ENCODE peak calls at places on chromosomes 1 and 21, in ten cellular contexts. Y is neural progenitor cell, D is upper lobe of right lung, R is CD14-positive monocyte, V is fibroblast of the aortic adventitia, W is cardiac fibroblast, N is mesothelial cell of epicardium, B is nephron progenitor cell, J is adrenal gland, P is A549. Q is an unnamed sample.

GRCh38 chr1:232499151-232499550 is 130.8 kb downstream of the SIPA1L2 start:
- DNase-seq in Y (no peak), D (no peak), R (no peak), V (peak), W (no peak), N (no peak), B (no peak), J (no peak), P (no peak), Q (no peak)

GRCh38 chr21:38716088-38716487 is 89.6 kb upstream of the ETS2 start:
- DNase-seq in Y (no peak), D (no peak), R (no peak), V (no peak), W (no peak), N (no peak), B (no peak), J (no peak), P (no peak), Q (no peak)

GRCh38 chr1:33429846-33430750 is 797 bp downstream of the PHC2 start:
- DNase-seq in Y (peak), D (no peak), R (peak), V (no peak), W (peak), N (peak), B (no peak), J (peak), P (peak), Q (peak)

GRCh38 chr21:38913120-38913975 is 107.6 kb downstream of the ETS2 start:
- DNase-seq in Y (peak), D (peak), R (no peak), V (peak), W (peak), N (peak), B (peak), J (peak), P (peak), Q (no peak)

GRCh38 chr1:180933141-180933540 is 20.4 kb downstream of the KIAA1614 start:
- DNase-seq in Y (no peak), D (no peak), R (no peak), V (no peak), W (no peak), N (no peak), B (no peak), J (no peak), P (no peak), Q (no peak)

GRCh38 chr21:42631142-42631541 is 22.3 kb upstream of the PDE9A start:
- DNase-seq in Y (no peak), D (no peak), R (no peak), V (no peak), W (no peak), N (no peak), B (no peak), J (no peak), P (no peak), Q (no peak)

GRCh38 chr21:35824136-35824535 is 236.2 kb downstream of the SETD4 start:
- DNase-seq in Y (no peak), D (no peak), R (no peak), V (no peak), W (no peak), N (no peak), B (no peak), J (no peak), P (no peak), Q (no peak)

GRCh38 chr1:177256153-177256814 is 85.5 kb downstream of the BRINP2 start:
- DNase-seq in Y (peak), D (peak), R (no peak), V (peak), W (peak), N (no peak), B (peak), J (peak), P (peak), Q (peak)

GRCh38 chr1:53410100-53410541 is 49.1 kb upstream of the DMRTB1 start:
- DNase-seq in Y (no peak), D (no peak), R (no peak), V (no peak), W (peak), N (no peak), B (peak), J (no peak), P (no peak), Q (peak)

GRCh38 chr1:50666849-50667248 is 243.6 kb upstream of the DMRTA2 start:
- DNase-seq in Y (no peak), D (no peak), R (no peak), V (no peak), W (no peak), N (no peak), B (no peak), J (no peak), P (no peak), Q (no peak)

GRCh38 chr21:37270576-37271365 is 3.6 kb upstream of the VPS26C start:
- DNase-seq in Y (no peak), D (no peak), R (no peak), V (no peak), W (no peak), N (no peak), B (no peak), J (no peak), P (no peak), Q (no peak)

GRCh38 chr1:174726167-174726879 is 273.4 kb upstream of the CACYBP start:
- DNase-seq in Y (peak), D (no peak), R (no peak), V (peak), W (peak), N (no peak), B (no peak), J (no peak), P (peak), Q (peak)

GRCh38 chr1:36326499-36326898 is 3.1 kb upstream of the EVA1B start:
- DNase-seq in Y (no peak), D (no peak), R (no peak), V (no peak), W (no peak), N (no peak), B (no peak), J (no peak), P (no peak), Q (no peak)

GRCh38 chr1:51750729-51751128 is 127.8 kb downstream of the NRDC start:
- DNase-seq in Y (no peak), D (no peak), R (no peak), V (no peak), W (peak), N (no peak), B (no peak), J (no peak), P (no peak), Q (no peak)

GRCh38 chr1:205528887-205529825 is 24.7 kb downstream of the CDK18 start:
- DNase-seq in Y (peak), D (peak), R (peak), V (peak), W (peak), N (peak), B (peak), J (peak), P (peak), Q (peak)

GRCh38 chr1:201268604-201269151 is 14.6 kb upstream of the PKP1 start:
- DNase-seq in Y (peak), D (no peak), R (peak), V (peak), W (peak), N (no peak), B (no peak), J (no peak), P (peak), Q (no peak)

GRCh38 chr1:214441119-214441518 is 110.3 kb downstream of the PTPN14 start:
- DNase-seq in Y (no peak), D (no peak), R (no peak), V (no peak), W (peak), N (no peak), B (no peak), J (no peak), P (no peak), Q (no peak)

GRCh38 chr1:240941706-240942370 is 329.9 kb upstream of the GREM2 start:
- DNase-seq in Y (no peak), D (no peak), R (no peak), V (no peak), W (no peak), N (no peak), B (no peak), J (no peak), P (no peak), Q (no peak)

GRCh38 chr1:104991702-104992101 is 1242.0 kb downstream of the AMY1C start:
- DNase-seq in Y (no peak), D (no peak), R (no peak), V (no peak), W (no peak), N (no peak), B (no peak), J (no peak), P (no peak), Q (no peak)

GRCh38 chr1:37307907-37308570 is 166.3 kb upstream of the ZC3H12A start:
- DNase-seq in Y (no peak), D (no peak), R (no peak), V (no peak), W (no peak), N (no peak), B (no peak), J (no peak), P (no peak), Q (no peak)

GRCh38 chr1:206476058-206476457 is 5.8 kb downstream of the IKBKE start:
- DNase-seq in Y (no peak), D (peak), R (no peak), V (no peak), W (no peak), N (no peak), B (no peak), J (no peak), P (no peak), Q (no peak)

GRCh38 chr1:66292944-66293343 is 241.0 kb upstream of the SGIP1 start:
- DNase-seq in Y (no peak), D (no peak), R (no peak), V (no peak), W (no peak), N (no peak), B (no peak), J (peak), P (no peak), Q (no peak)

GRCh38 chr1:160161965-160162705 is 10.7 kb downstream of the ATP1A4 start:
- DNase-seq in Y (peak), D (no peak), R (no peak), V (peak), W (peak), N (no peak), B (peak), J (no peak), P (no peak), Q (peak)

DNA sequence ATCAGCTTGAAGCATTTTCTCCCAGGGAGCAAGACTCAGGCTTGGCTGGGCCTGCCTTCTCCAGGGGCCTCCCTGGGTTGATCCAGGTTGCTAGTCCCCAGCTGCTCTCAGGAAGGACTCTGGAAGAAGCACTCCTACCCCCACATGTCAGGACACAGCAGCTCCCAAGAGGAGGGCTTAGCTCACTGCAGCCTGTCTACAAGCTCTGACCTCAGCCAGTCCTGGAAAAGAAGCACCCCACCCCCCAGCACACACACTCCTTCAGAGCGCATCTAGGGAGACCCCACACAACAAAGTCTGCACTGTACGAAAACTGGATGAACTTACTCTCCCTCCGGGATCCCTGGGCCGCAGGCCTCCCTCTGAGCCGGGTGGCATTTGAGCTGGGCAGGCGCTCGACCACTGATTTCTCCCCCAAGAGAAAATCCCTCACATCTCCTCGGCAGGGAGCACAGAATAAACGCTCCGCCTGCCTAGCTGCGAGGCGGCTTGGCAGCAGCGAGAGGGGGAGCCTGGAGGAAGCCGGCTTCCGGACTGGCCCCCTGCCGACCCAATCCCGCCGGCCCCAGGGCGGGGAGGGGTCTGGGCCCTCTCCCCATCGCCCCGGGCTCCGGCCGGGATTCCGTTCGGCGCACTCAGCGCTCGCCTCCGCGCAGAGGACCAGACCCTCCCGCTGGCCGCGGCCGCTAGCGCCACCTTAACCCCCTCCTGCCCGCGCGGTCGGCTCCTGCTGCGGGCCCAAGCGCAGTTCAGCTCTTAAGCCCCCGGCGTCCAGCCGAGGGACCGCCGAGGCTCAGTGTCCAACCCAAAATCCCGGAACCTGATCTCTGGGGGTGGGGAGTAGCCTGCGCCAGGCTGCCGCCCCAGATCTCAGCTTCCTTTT is at the start of gene KCNA2:
- DNase-seq in Y (peak), D (peak), R (no peak), V (no peak), W (no peak), N (peak), B (peak), J (no peak), P (no peak), Q (peak)
- TF ChIP-seq CTCF in Y (peak), D (no peak), R (no peak), V (no peak), W (no peak), N (no peak), B (no peak), J (no peak), P (no peak), Q (no peak)

GRCh38 chr1:6099297-6099696 is 53.6 kb downstream of the KCNAB2 start:
- DNase-seq in Y (no peak), D (peak), R (no peak), V (no peak), W (no peak), N (no peak), B (peak), J (no peak), P (no peak), Q (no peak)

GRCh38 chr1:6101826-6102225 is 56.1 kb downstream of the KCNAB2 start:
- DNase-seq in Y (no peak), D (peak), R (no peak), V (no peak), W (no peak), N (no peak), B (peak), J (no peak), P (no peak), Q (no peak)

GRCh38 chr1:6098303-6099215 is 52.9 kb downstream of the KCNAB2 start:
- DNase-seq in Y (no peak), D (peak), R (no peak), V (peak), W (peak), N (no peak), B (peak), J (no peak), P (no peak), Q (no peak)

GRCh38 chr1:6100801-6101783 is 55.4 kb downstream of the KCNAB2 start:
- DNase-seq in Y (peak), D (peak), R (no peak), V (no peak), W (no peak), N (no peak), B (peak), J (no peak), P (no peak), Q (no peak)

GRCh38 chr1:6099787-6100765 is 54.4 kb downstream of the KCNAB2 start:
- DNase-seq in Y (no peak), D (peak), R (no peak), V (no peak), W (no peak), N (no peak), B (peak), J (no peak), P (no peak), Q (no peak)
- TF ChIP-seq CTCF in Y (no peak), D (no peak), R (no peak), V (no peak), W (no peak), N (no peak), B (no peak), J (no peak), P (no peak), Q (peak)

DNA sequence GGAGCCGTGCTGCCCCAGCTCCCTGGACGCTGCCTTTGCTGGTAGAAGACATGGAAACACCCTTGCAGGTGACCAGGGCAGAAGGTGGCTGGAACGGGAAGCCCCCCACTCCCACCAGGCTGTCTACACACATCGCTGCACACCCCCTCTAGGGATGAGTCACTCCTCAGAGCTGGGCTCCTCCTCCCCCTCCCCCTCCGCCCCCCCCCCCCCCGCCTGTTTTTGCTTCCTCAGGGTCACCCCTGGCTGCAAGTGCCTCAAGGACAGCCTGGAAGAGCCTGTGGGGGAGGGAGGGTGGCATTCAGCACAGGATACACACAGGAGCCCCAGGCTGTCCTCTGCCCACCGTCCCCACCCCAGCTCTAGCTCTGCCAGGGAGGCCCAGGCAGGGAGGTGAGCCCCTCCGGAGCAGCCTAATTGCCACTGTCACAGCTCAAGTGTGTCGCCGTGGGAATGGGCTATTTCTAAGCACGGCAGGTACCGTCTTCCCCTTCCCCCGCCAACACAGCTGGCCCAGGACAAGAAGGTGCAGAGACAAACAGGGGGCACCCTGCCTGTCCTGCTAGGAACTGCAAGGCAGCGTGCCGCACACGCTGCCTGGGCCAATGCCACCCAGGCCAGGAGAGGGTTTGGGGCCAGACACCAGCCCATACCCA is 2.5 kb downstream of the FNDC10 start:
- DNase-seq in Y (peak), D (no peak), R (no peak), V (no peak), W (peak), N (no peak), B (no peak), J (peak), P (peak), Q (peak)
- TF ChIP-seq CTCF in Y (peak), D (no peak), R (no peak), V (peak), W (peak), N (no peak), B (peak), J (peak), P (no peak), Q (peak)

DNA sequence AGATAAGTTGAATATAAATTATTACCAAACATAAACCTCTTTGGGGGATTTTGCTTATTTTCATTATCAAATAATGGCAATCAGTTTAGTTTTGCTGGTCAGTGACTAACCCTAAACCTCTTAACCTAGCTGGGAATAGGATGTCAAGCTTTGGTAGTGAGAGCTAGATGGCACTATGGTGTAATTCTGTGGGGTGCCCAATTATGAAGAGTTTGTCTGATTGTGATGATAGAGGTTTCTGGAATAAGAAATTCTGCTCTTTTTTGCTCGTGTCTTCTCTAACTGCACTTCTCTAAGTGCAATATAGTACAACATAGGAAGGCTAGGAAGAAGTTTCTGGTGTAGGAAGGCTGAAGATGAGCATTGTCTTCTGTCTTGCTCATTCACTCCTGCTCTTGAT is 59.8 kb downstream of the XCL1 start:
- DNase-seq in Y (no peak), D (no peak), R (no peak), V (peak), W (peak), N (no peak), B (no peak), J (no peak), P (no peak), Q (no peak)
- TF ChIP-seq CTCF in Y (peak), D (peak), R (no peak), V (peak), W (no peak), N (no peak), B (no peak), J (no peak), P (peak), Q (peak)